ENCODE peak calls at places on chromosomes 1 and 21, in eight cellular contexts. E is activated CD8-positive, alpha-beta memory T cell treated with anti-CD3 and anti-CD28 coated beads for 1 hour; C is HTR-8/SVneo; M is endothelial cell; J is GM19239; Q is NCI-H2107; H is AG08395; N is KG1. K is an unnamed sample.

GRCh38 chr1:145977486-145978476 is 13.3 kb downstream of the POLR3GL start:
- DNase-seq in N (peak; percentile 49), Q (peak; percentile 79), C (peak; percentile 71), M (peak; percentile 55), H (peak; percentile 80), E (no peak), J (peak; percentile 69), K (peak; percentile 75)

GRCh38 chr1:176220100-176220689 is 13.1 kb upstream of the COP1 start:
- DNase-seq in J (no peak), C (no peak), E (no peak), Q (no peak), H (no peak), M (no peak), N (no peak), K (no peak)

GRCh38 chr21:36141513-36141925 is 6.6 kb downstream of the CBR3 start:
- DNase-seq in J (no peak), H (peak; percentile 56), Q (peak; percentile 97), C (peak; percentile 70), E (peak; percentile 90), N (peak; percentile 81), M (peak; percentile 74), K (peak; percentile 95)

GRCh38 chr1:86872086-86872485 is 41.8 kb downstream of the SELENOF start:
- DNase-seq in E (no peak), M (no peak), N (no peak), C (no peak), Q (no peak), H (no peak), J (no peak), K (no peak)

GRCh38 chr1:23558140-23558871 is 995 bp downstream of the ID3 start:
- DNase-seq in J (no peak), Q (no peak), C (no peak), N (no peak), H (peak; percentile 20), M (peak; percentile 53), E (no peak), K (no peak)

GRCh38 chr1:35644204-35644603 is 2.9 kb upstream of the PSMB2 start:
- DNase-seq in E (no peak), N (no peak), Q (no peak), C (no peak), J (no peak), M (no peak), H (no peak), K (no peak)

GRCh38 chr1:43880604-43881003 is 53.0 kb upstream of the ARTN start:
- DNase-seq in C (no peak), E (no peak), Q (no peak), N (no peak), H (no peak), J (no peak), M (no peak), K (no peak)

GRCh38 chr1:180188103-180188506 is 33.4 kb downstream of the QSOX1 start:
- DNase-seq in C (peak; percentile 79), M (peak; percentile 73), N (no peak), Q (peak; percentile 43), J (peak; percentile 36), H (peak; percentile 76), E (no peak), K (peak; percentile 43)

GRCh38 chr1:227885648-227886502 is 61.9 kb downstream of the WNT9A start:
- DNase-seq in C (no peak), H (peak; percentile 76), E (no peak), Q (no peak), J (peak; percentile 3), N (no peak), M (no peak), K (no peak)

K was measured in NCI-H1436.